ENCODE peak calls at places on chromosomes 12 and 14, in six cellular contexts. F is fibroblast of lung, W is keratinocyte, I is HCT116, K is mesenchymal stem cell, B is IMR-90. M is an unnamed sample. For H3K36me3, the result is how much of the 10 kb centered on the place peaks cover.

GRCh38 chr14:75854247-75854799 is 127.5 kb downstream of the TGFB3 start:
- DNase-seq in K (no peak), W (no peak), F (no peak), I (no peak), B (no peak), M (no peak)

GRCh38 chr12:19970116-19970515 is 398.2 kb upstream of the PDE3A start:
- DNase-seq in I (no peak), K (peak), B (peak), F (peak), W (no peak), M (no peak)

GRCh38 chr14:65228956-65229355 is 126.6 kb upstream of the MAX start:
- DNase-seq in K (no peak), B (no peak), F (no peak), I (no peak), W (no peak), M (no peak)

GRCh38 chr14:34374998-34375740 is 86.9 kb downstream of the SPTSSA start:
- DNase-seq in I (no peak), B (no peak), K (no peak), W (no peak), F (peak), M (no peak)

GRCh38 chr12:4268549-4269181 is 4.9 kb upstream of the CCND2 start:
- DNase-seq in I (no peak), B (no peak), W (no peak), K (peak), F (no peak), M (no peak)

GRCh38 chr12:95574030-95574429 is 22.8 kb upstream of the USP44 start:
- DNase-seq in B (no peak), I (no peak), K (no peak), F (no peak), W (no peak), M (peak)

GRCh38 chr12:77599782-77600491 is 230.8 kb upstream of the NAV3 start:
- DNase-seq in F (no peak), W (no peak), K (no peak), B (no peak), I (no peak), M (no peak)

GRCh38 chr12:52496590-52497071 is 3.6 kb upstream of the KRT6A start:
- DNase-seq in B (peak), F (peak), W (peak), K (peak), I (peak), M (peak)

GRCh38 chr12:110737532-110737931 is 5.2 kb downstream of the PPP1CC start:
- DNase-seq in B (no peak), I (no peak), K (no peak), F (no peak), W (no peak), M (peak)

GRCh38 chr14:42130809-42131208 is 524.1 kb downstream of the LRFN5 start:
- DNase-seq in K (no peak), I (no peak), F (no peak), W (no peak), B (no peak), M (no peak)

GRCh38 chr14:104827173-104828055 is 26.5 kb downstream of the ZBTB42 start:
- DNase-seq in K (peak), B (peak), I (peak), W (no peak), F (peak), M (peak)

GRCh38 chr14:106845286-106846087 is 1319.1 kb downstream of the TMEM121 start:
- DNase-seq in F (no peak), B (no peak), K (no peak), W (no peak), I (no peak), M (no peak)

GRCh38 chr12:27779837-27780611 is at the start of the genes KLHL42 and MANSC4:
- DNase-seq in K (peak), B (peak), F (peak), I (no peak), W (no peak), M (peak)

GRCh38 chr14:50961606-50962259 is 17.4 kb upstream of the PYGL start:
- DNase-seq in K (peak), F (peak), W (no peak), B (peak), I (no peak), M (no peak)

GRCh38 chr12:75852143-75852542 is 179.4 kb downstream of the PHLDA1 start:
- DNase-seq in I (no peak), K (no peak), B (peak), F (peak), W (peak), M (no peak)

GRCh38 chr12:112159146-112159541 is 33.8 kb downstream of the TRAFD1 start:
- DNase-seq in I (no peak), B (no peak), W (no peak), K (no peak), F (no peak), M (no peak)

GRCh38 chr12:122467983-122468382 is 32.7 kb downstream of the ZCCHC8 start:
- DNase-seq in F (no peak), W (peak), B (no peak), I (no peak), K (no peak), M (no peak)

GRCh38 chr14:73723799-73724621 is 9.8 kb upstream of the PNMA1 start:
- DNase-seq in K (peak), F (peak), I (no peak), W (no peak), B (peak), M (peak)

GRCh38 chr14:105472496-105472991 is 2.1 kb upstream of the CRIP2 start:
- DNase-seq in I (no peak), B (no peak), K (no peak), F (no peak), W (no peak), M (no peak)

GRCh38 chr14:101410126-101410525 is 151.2 kb upstream of the DIO3 start:
- DNase-seq in I (no peak), W (no peak), B (no peak), F (no peak), K (no peak), M (no peak)

GRCh38 chr12:83954071-83954789 is 958.4 kb downstream of the SLC6A15 start:
- DNase-seq in W (no peak), B (no peak), F (no peak), I (no peak), K (no peak), M (no peak)

GRCh38 chr14:23514009-23514962 is 37.3 kb downstream of the ZFHX2 start:
- DNase-seq in I (no peak), F (no peak), B (no peak), W (no peak), K (no peak), M (no peak)

GRCh38 chr12:120162763-120163162 is 31.8 kb downstream of the GCN1 start:
- DNase-seq in I (no peak), W (no peak), K (no peak), B (no peak), F (no peak), M (no peak)

GRCh38 chr12:46217686-46218508 is 50.9 kb downstream of the SLC38A1 start:
- DNase-seq in F (no peak), W (no peak), K (no peak), I (no peak), B (no peak), M (no peak)

GRCh38 chr14:22555573-22556011 is 33.4 kb downstream of the DAD1 start:
- DNase-seq in B (peak), I (no peak), F (peak), W (peak), K (no peak), M (no peak)

GRCh38 chr12:97716356-97716755 is 253.8 kb downstream of the RMST start:
- DNase-seq in I (no peak), K (peak), F (no peak), W (no peak), B (no peak), M (peak)

GRCh38 chr12:57890191-57891120 is 43.9 kb upstream of the CTDSP2 start:
- DNase-seq in I (no peak), F (peak), W (no peak), K (no peak), B (peak), M (no peak)

GRCh38 chr12:71967176-71967575 is 28.5 kb downstream of the TPH2 start:
- DNase-seq in K (peak), B (peak), I (no peak), W (no peak), F (peak), M (no peak)

GRCh38 chr12:124683330-124683662 is 115.9 kb upstream of the NCOR2 start:
- DNase-seq in I (no peak), F (peak), K (no peak), B (peak), W (peak), M (peak)

GRCh38 chr14:38839743-38840375 is 263.2 kb downstream of the SEC23A start:
- DNase-seq in I (no peak), W (no peak), B (no peak), F (peak), K (peak), M (no peak)

GRCh38 chr12:68977909-68978610 is 45.1 kb upstream of the CPM start:
- DNase-seq in B (no peak), I (no peak), W (no peak), K (no peak), F (no peak), M (no peak)

GRCh38 chr12:118102070-118102469 is 1.7 kb downstream of the VSIG10 start:
- DNase-seq in F (peak), I (peak), W (peak), B (peak), K (peak), M (peak)
- H3K4me3 ChIP-seq in F (no peak), I (peak), W (no peak), B (no peak), K (no peak), M (peak)

GRCh38 chr12:49642370-49642802 is 19.0 kb downstream of the PRPF40B start:
- DNase-seq in B (no peak), W (no peak), I (no peak), K (no peak), F (no peak), M (no peak)
- H3K36me3 ChIP-seq in B (under half), W (under half), I (under half), K (half or more), F (under half), M (under half)

DNA sequence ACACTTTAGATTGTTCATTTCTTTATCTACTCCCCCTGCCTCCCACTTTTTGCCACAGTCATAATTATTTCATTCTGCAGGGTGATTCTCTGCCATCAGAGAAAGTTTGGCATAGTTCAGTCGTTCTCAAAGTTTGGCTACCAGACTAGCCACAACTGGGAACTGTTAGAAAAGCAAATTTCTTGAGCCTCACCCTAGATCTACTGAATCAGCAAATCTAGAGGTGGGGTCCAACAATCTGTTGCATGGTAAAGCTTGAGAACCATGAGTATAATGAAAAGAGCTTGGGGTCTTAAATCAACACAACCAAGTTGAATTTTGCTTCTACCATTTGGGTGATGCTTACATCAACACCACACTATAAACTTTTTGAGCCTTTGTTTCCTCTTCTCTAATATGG is 172.7 kb downstream of the NRXN3 start:
- DNase-seq in B (no peak), W (no peak), I (no peak), K (no peak), F (no peak), M (no peak)
- H3K9ac ChIP-seq in B (no peak), W (no peak), I (no peak), K (no peak), F (no peak), M (no peak)

GRCh38 chr12:12721251-12721689 is 4.1 kb downstream of the CDKN1B start:
- DNase-seq in F (peak), B (no peak), W (no peak), I (no peak), K (no peak), M (no peak)
- H3K4me3 ChIP-seq in F (peak), B (no peak), W (peak), I (peak), K (peak), M (peak)

GRCh38 chr12:33488036-33488435 is 48.4 kb upstream of the SYT10 start:
- DNase-seq in W (no peak), F (peak), I (no peak), K (no peak), B (no peak), M (no peak)
- H3K36me3 ChIP-seq in W (under half), F (under half), I (under half), K (under half), B (under half), M (under half)

DNA sequence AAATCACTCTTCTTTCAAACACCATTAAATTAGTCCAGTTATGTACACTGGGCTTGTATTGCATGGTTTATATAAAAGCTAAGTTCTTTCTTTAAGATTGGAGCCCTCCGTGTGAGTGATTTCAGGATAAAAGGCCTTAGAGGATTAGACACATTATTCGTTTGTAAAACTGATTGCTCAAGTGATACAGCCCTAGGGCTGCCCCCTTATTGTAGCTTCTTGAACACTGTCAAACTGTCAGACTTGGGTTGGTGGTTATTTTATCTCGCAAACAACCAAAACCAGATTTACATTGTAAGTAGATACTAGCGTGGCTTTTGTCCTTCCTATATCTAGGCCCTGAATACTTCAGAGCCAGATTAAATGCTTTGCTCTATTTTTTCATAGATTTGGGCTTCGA is 129.2 kb downstream of the ETV6 start:
- DNase-seq in B (no peak), I (no peak), K (no peak), F (no peak), W (no peak), M (no peak)
- H3K9ac ChIP-seq in B (no peak), I (no peak), K (peak), F (no peak), W (no peak), M (no peak)

DNA sequence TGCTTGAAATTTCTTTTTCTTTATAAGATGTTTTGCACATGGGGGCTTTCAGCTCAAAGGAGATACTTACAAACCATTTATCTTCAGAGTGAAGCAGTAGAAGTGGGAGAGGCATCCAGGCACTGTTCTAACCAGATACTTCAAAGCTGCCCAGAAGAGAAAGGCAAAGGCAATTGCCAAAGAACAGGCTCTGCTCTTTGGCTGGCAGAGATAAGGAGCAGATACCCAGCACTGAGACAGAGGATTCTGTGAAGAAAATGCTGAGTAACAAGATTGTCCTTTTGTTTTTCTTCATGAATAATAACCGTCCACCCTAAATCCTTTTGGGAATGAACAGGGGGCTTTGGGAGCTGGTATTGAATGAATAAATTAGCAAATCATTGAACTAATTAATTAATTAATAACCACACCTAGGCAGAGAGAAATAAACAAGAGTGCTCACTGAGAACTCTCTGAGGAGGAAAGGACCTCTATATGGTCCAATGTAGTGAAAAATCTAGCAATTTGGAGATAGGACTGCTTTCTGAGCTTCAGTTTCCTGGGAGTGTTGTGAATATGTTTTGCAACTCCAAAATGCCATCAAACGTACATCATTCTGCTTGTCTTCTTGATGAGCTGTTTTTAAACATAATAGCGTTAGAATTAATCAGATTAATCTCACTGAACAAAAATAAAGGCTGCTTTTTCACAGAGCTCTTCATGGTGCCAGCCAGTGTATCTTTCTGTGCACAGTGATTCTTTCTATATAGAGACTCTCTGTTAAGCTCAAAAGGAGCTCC is 192.8 kb upstream of the AMIGO2 start:
- DNase-seq in K (peak), I (no peak), B (no peak), W (no peak), F (no peak), M (no peak)
- H3K4me3 ChIP-seq in K (no peak), I (no peak), B (no peak), W (no peak), F (no peak), M (no peak)